ENCODE peak calls at places on chromosome 15, in seven cellular contexts. L is activated naive CD4-positive, alpha-beta T cell; E is AG10803; O is NAMALWA; T is stimulated activated CD4-positive, alpha-beta T cell treated with anti-CD3 and anti-CD28 coated beads, Interleukin-1b, Interleukin-23, amount 100 ng/mL, for 4 hours; H is activated CD4-positive, alpha-beta T cell treated with anti-CD3 and anti-CD28 coated beads, Interleukin-2, amount 50 U/mL, for 24 hours; Z is iPS-NIHi11. Q is an unnamed sample.

GRCh38 chr15:67927501-67928156 is 87.8 kb upstream of the RNU6-1 start:
- DNase-seq in L (no peak), E (peak; percentile 39), O (no peak), T (no peak), H (no peak), Z (no peak), Q (no peak)

GRCh38 chr15:50247819-50248650 is 17.5 kb downstream of the HDC start:
- DNase-seq in L (no peak), E (no peak), O (peak; percentile 17), T (no peak), H (peak; percentile 37), Z (no peak), Q (no peak)

GRCh38 chr15:66233487-66234415 is 19.8 kb downstream of the MEGF11 start:
- DNase-seq in L (no peak), E (peak; percentile 37), O (no peak), T (no peak), H (no peak), Z (peak; percentile 61), Q (no peak)

GRCh38 chr15:39200586-39200985 is 380.3 kb upstream of the THBS1 start:
- DNase-seq in L (no peak), E (no peak), O (no peak), T (no peak), H (no peak), Z (peak; percentile 21), Q (no peak)

GRCh38 chr15:60933914-60934885 is 294.9 kb downstream of the RORA start:
- DNase-seq in L (no peak), E (peak; percentile 66), O (no peak), T (no peak), H (no peak), Z (no peak), Q (no peak)

GRCh38 chr15:89199734-89200133 is 21.6 kb downstream of the RLBP1 start:
- DNase-seq in L (no peak), E (no peak), O (no peak), T (no peak), H (no peak), Z (peak; percentile 58), Q (no peak)

GRCh38 chr15:45155739-45156138 is 25.9 kb downstream of the DUOX1 start:
- DNase-seq in L (no peak), E (no peak), O (no peak), T (no peak), H (no peak), Z (no peak), Q (no peak)

GRCh38 chr15:95325763-95326688 is 1004.5 kb upstream of the NR2F2 start:
- DNase-seq in L (no peak), E (no peak), O (no peak), T (no peak), H (no peak), Z (peak; percentile 14), Q (no peak)

GRCh38 chr15:68488290-68488689 is 56.3 kb upstream of the ITGA11 start:
- DNase-seq in L (no peak), E (no peak), O (no peak), T (no peak), H (no peak), Z (no peak), Q (no peak)

GRCh38 chr15:65532738-65533051 is 2.4 kb downstream of the HACD3 start:
- DNase-seq in L (no peak), E (peak; percentile 40), O (no peak), T (no peak), H (no peak), Z (no peak), Q (no peak)

GRCh38 chr15:72554471-72555425 is 80.6 kb downstream of the ARIH1 start:
- DNase-seq in L (no peak), E (peak; percentile 6), O (no peak), T (peak; percentile 21), H (peak; percentile 25), Z (no peak), Q (no peak)

GRCh38 chr15:39936187-39936586 is 2.3 kb downstream of the EIF2AK4 start:
- DNase-seq in L (no peak), E (peak; percentile 55), O (no peak), T (no peak), H (no peak), Z (no peak), Q (no peak)

GRCh38 chr15:90774731-90775521 is 57.8 kb downstream of the BLM start:
- DNase-seq in L (no peak), E (peak; percentile 66), O (no peak), T (no peak), H (no peak), Z (no peak), Q (no peak)

GRCh38 chr15:29933043-29933442 is 110.8 kb upstream of the TJP1 start:
- DNase-seq in L (no peak), E (no peak), O (no peak), T (no peak), H (no peak), Z (no peak), Q (no peak)

GRCh38 chr15:29844290-29844903 is 22.1 kb upstream of the TJP1 start:
- DNase-seq in L (no peak), E (no peak), O (no peak), T (no peak), H (no peak), Z (no peak), Q (no peak)

GRCh38 chr15:42149493-42150245 is 6.8 kb downstream of the PLA2G4F start:
- DNase-seq in L (no peak), E (no peak), O (no peak), T (no peak), H (no peak), Z (peak; percentile 54), Q (no peak)

GRCh38 chr15:53437985-53438841 is 321.2 kb downstream of the WDR72 start:
- DNase-seq in L (no peak), E (no peak), O (no peak), T (no peak), H (no peak), Z (no peak), Q (no peak)

GRCh38 chr15:65641723-65642475 is 20.2 kb downstream of the SLC24A1 start:
- DNase-seq in L (no peak), E (no peak), O (no peak), T (no peak), H (no peak), Z (no peak), Q (no peak)

GRCh38 chr15:101142711-101143110 is 109.1 kb downstream of the CHSY1 start:
- DNase-seq in L (no peak), E (no peak), O (no peak), T (no peak), H (no peak), Z (no peak), Q (no peak)

GRCh38 chr15:59443341-59444081 is 5.5 kb downstream of the FAM81A start:
- DNase-seq in L (no peak), E (no peak), O (no peak), T (no peak), H (no peak), Z (peak; percentile 35), Q (no peak)

GRCh38 chr15:28989239-28989830 is 103.6 kb downstream of the APBA2 start:
- DNase-seq in L (no peak), E (no peak), O (peak; percentile 55), T (no peak), H (no peak), Z (no peak), Q (no peak)

GRCh38 chr15:31434418-31435255 is 108.0 kb downstream of the KLF13 start:
- DNase-seq in L (peak; percentile 67), E (peak; percentile 92), O (no peak), T (peak; percentile 68), H (peak; percentile 79), Z (no peak), Q (no peak)

GRCh38 chr15:42084465-42085235 is 9.7 kb downstream of the PLA2G4D start:
- DNase-seq in L (no peak), E (peak; percentile 40), O (peak; percentile 61), T (peak; percentile 12), H (no peak), Z (peak; percentile 89), Q (no peak)

GRCh38 chr15:79314811-79315210 is 3.9 kb downstream of the TMED3 start:
- DNase-seq in L (no peak), E (no peak), O (no peak), T (no peak), H (no peak), Z (no peak), Q (no peak)

Q was measured in NCI-H2029.